ENCODE peak calls at places on chromosomes 3 and 15, in eight cellular contexts. D, T, S, M, A, W, K and P are unnamed samples.

GRCh38 chr3:59782664-59783063 is 732.8 kb upstream of the CFAP20DC start:
- DNase-seq in D (peak; percentile 25), T (no peak), S (no peak), M (peak; percentile 18), A (no peak), W (no peak), K (no peak), P (no peak)

GRCh38 chr3:174159629-174160028 is 699.5 kb upstream of the NAALADL2 start:
- DNase-seq in D (no peak), T (no peak), S (no peak), M (no peak), A (no peak), W (no peak), K (no peak), P (no peak)

GRCh38 chr3:124796477-124796876 is 66.2 kb downstream of the UMPS start:
- DNase-seq in D (no peak), T (no peak), S (no peak), M (no peak), A (no peak), W (no peak), K (no peak), P (no peak)

GRCh38 chr3:141052570-141053069 is 1.5 kb downstream of the SPSB4 start:
- DNase-seq in D (peak; percentile 80), T (no peak), S (peak; percentile 42), M (no peak), A (no peak), W (no peak), K (peak; percentile 75), P (peak; percentile 44)

GRCh38 chr3:172550347-172550943 is 27.2 kb upstream of the TNFSF10 start:
- DNase-seq in D (no peak), T (no peak), S (no peak), M (peak; percentile 95), A (no peak), W (no peak), K (no peak), P (no peak)

GRCh38 chr3:41163399-41163798 is 35.9 kb upstream of the CTNNB1 start:
- DNase-seq in D (no peak), T (no peak), S (no peak), M (no peak), A (no peak), W (no peak), K (no peak), P (no peak)

GRCh38 chr3:123194552-123194951 is 7.2 kb upstream of the SEC22A start:
- DNase-seq in D (peak; percentile 26), T (no peak), S (no peak), M (no peak), A (no peak), W (no peak), K (no peak), P (no peak)

GRCh38 chr3:53221345-53221744 is 34.5 kb downstream of the TKT start:
- DNase-seq in D (no peak), T (no peak), S (no peak), M (no peak), A (no peak), W (no peak), K (no peak), P (no peak)

GRCh38 chr3:166696104-166696503 is 684.0 kb downstream of the ZBBX start:
- DNase-seq in D (no peak), T (no peak), S (no peak), M (no peak), A (no peak), W (no peak), K (no peak), P (no peak)

GRCh38 chr15:89127054-89127702 is 38.9 kb downstream of the ABHD2 start:
- DNase-seq in D (no peak), T (no peak), S (peak; percentile 40), M (peak; percentile 30), A (no peak), W (peak; percentile 42), K (no peak), P (peak; percentile 82)

GRCh38 chr3:149401215-149401925 is 23.9 kb upstream of the TM4SF1 start:
- DNase-seq in D (no peak), T (no peak), S (no peak), M (peak; percentile 80), A (no peak), W (no peak), K (peak; percentile 88), P (no peak)

GRCh38 chr3:126994661-126995161 is 11.8 kb downstream of the PLXNA1 start:
- DNase-seq in D (no peak), T (no peak), S (peak; percentile 78), M (no peak), A (no peak), W (no peak), K (no peak), P (peak; percentile 78)

GRCh38 chr15:53586815-53587214 is 172.6 kb downstream of the WDR72 start:
- DNase-seq in D (peak; percentile 5), T (peak; percentile 53), S (no peak), M (peak; percentile 65), A (no peak), W (no peak), K (peak; percentile 57), P (no peak)

GRCh38 chr15:78046796-78047341 is 30.6 kb downstream of the TBC1D2B start:
- DNase-seq in D (no peak), T (no peak), S (no peak), M (peak; percentile 55), A (no peak), W (peak; percentile 60), K (no peak), P (no peak)

GRCh38 chr3:79018671-79019136 is 749.1 kb downstream of the ROBO1 start:
- DNase-seq in D (peak; percentile 83), T (peak; percentile 49), S (peak; percentile 61), M (peak; percentile 68), A (no peak), W (peak; percentile 79), K (peak; percentile 19), P (peak; percentile 67)

GRCh38 chr3:28334552-28334951 is 14.0 kb upstream of the ZCWPW2 start:
- DNase-seq in D (no peak), T (no peak), S (no peak), M (no peak), A (no peak), W (no peak), K (no peak), P (no peak)

GRCh38 chr3:155281892-155282291 is 11.6 kb downstream of the STRIT1 start:
- DNase-seq in D (no peak), T (no peak), S (no peak), M (no peak), A (no peak), W (no peak), K (no peak), P (no peak)

GRCh38 chr15:62469478-62469873 is 304.4 kb upstream of the C2CD4B start:
- DNase-seq in D (no peak), T (peak; percentile 54), S (no peak), M (no peak), A (no peak), W (peak; percentile 73), K (no peak), P (no peak)

GRCh38 chr3:48563382-48563918 is at the start of gene UCN2:
- DNase-seq in D (no peak), T (no peak), S (no peak), M (no peak), A (no peak), W (no peak), K (no peak), P (no peak)

GRCh38 chr3:75171632-75172230 is 492.4 kb upstream of the FRG2C start:
- DNase-seq in D (no peak), T (no peak), S (no peak), M (peak; percentile 9), A (no peak), W (no peak), K (no peak), P (no peak)

GRCh38 chr3:70471464-70472342 is 159.3 kb upstream of the MDFIC2 start:
- DNase-seq in D (no peak), T (no peak), S (no peak), M (no peak), A (no peak), W (no peak), K (no peak), P (no peak)

GRCh38 chr3:125072749-125073404 is 17.1 kb upstream of the HEG1 start:
- DNase-seq in D (no peak), T (no peak), S (no peak), M (no peak), A (no peak), W (no peak), K (no peak), P (no peak)

GRCh38 chr3:174620138-174620537 is 239.0 kb upstream of the NAALADL2 start:
- DNase-seq in D (no peak), T (no peak), S (no peak), M (peak; percentile 33), A (no peak), W (no peak), K (no peak), P (no peak)

GRCh38 chr3:194286747-194287146 is 64.4 kb downstream of the CPN2 start:
- DNase-seq in D (no peak), T (no peak), S (no peak), M (no peak), A (no peak), W (peak; percentile 33), K (no peak), P (no peak)

GRCh38 chr3:194285859-194286197 is 65.3 kb downstream of the CPN2 start:
- DNase-seq in D (no peak), T (no peak), S (no peak), M (no peak), A (no peak), W (peak; percentile 25), K (no peak), P (no peak)

GRCh38 chr3:194287977-194288706 is 63.0 kb downstream of the CPN2 start:
- DNase-seq in D (no peak), T (no peak), S (no peak), M (no peak), A (no peak), W (peak; percentile 25), K (peak; percentile 47), P (no peak)

GRCh38 chr3:194285024-194285858 is 65.9 kb downstream of the CPN2 start:
- DNase-seq in D (no peak), T (no peak), S (no peak), M (peak; percentile 80), A (no peak), W (peak; percentile 44), K (no peak), P (peak; percentile 2)

GRCh38 chr3:194287392-194287791 is 63.7 kb downstream of the CPN2 start:
- DNase-seq in D (no peak), T (no peak), S (no peak), M (no peak), A (no peak), W (no peak), K (no peak), P (no peak)
- TF ChIP-seq CTCF in D (peak; percentile 24), T (no peak), S (no peak), M (no peak), A (no peak), W (no peak), K (no peak), P (no peak)

GRCh38 chr3:21894459-21895083 is 143.6 kb upstream of the ZNF385D start:
- DNase-seq in D (peak; percentile 6), T (no peak), S (no peak), M (peak; percentile 47), A (no peak), W (no peak), K (no peak), P (no peak)
- TF ChIP-seq CTCF in D (peak; percentile 89), T (peak; percentile 18), S (peak; percentile 52), M (peak; percentile 67), A (no peak), W (peak; percentile 66), K (peak; percentile 32), P (peak; percentile 67)

GRCh38 chr3:57152150-57152549 is 13.0 kb downstream of the IL17RD start:
- DNase-seq in D (no peak), T (no peak), S (no peak), M (no peak), A (no peak), W (no peak), K (no peak), P (peak; percentile 62)
- TF ChIP-seq CTCF in D (peak; percentile 27), T (no peak), S (no peak), M (no peak), A (no peak), W (no peak), K (no peak), P (no peak)

GRCh38 chr3:22729981-22730380 is 473.1 kb upstream of the UBE2E2 start:
- DNase-seq in D (peak; percentile 6), T (no peak), S (no peak), M (peak; percentile 35), A (no peak), W (no peak), K (no peak), P (no peak)
- TF ChIP-seq CTCF in D (peak; percentile 44), T (no peak), S (no peak), M (peak; percentile 45), A (no peak), W (no peak), K (no peak), P (no peak)